ENCODE peak calls at places on chromosomes 13 and 19, in seven cellular contexts. K, C, D, Y, W, G and V are unnamed samples.
A peak's percentile ranks its signal among the peaks of the same experiment; 100 is the strongest.

GRCh38 chr19:30090963-30091362 is 148.9 kb downstream of the URI1 start:
- DNase-seq in K (no peak), C (no peak), D (no peak), Y (no peak), W (no peak), G (no peak), V (no peak)

GRCh38 chr19:41554902-41555301 is 21.1 kb upstream of the CEACAM21 start:
- DNase-seq in K (no peak), C (no peak), D (no peak), Y (no peak), W (no peak), G (no peak), V (peak; percentile 13)

GRCh38 chr13:30038884-30039283 is 188.5 kb upstream of the UBL3 start:
- DNase-seq in K (no peak), C (no peak), D (no peak), Y (no peak), W (no peak), G (no peak), V (no peak)

GRCh38 chr13:34894756-34895155 is 47.3 kb upstream of the NBEA start:
- DNase-seq in K (no peak), C (no peak), D (no peak), Y (peak; percentile 5), W (no peak), G (no peak), V (no peak)

GRCh38 chr19:14559916-14560775 is 11.7 kb downstream of the NDUFB7 start:
- DNase-seq in K (no peak), C (no peak), D (no peak), Y (no peak), W (no peak), G (no peak), V (no peak)

GRCh38 chr13:59532405-59532804 is 631.3 kb downstream of the DIAPH3 start:
- DNase-seq in K (no peak), C (no peak), D (no peak), Y (no peak), W (no peak), G (no peak), V (no peak)

GRCh38 chr13:76035711-76036110 is 399.6 kb downstream of the LMO7 start:
- DNase-seq in K (no peak), C (no peak), D (no peak), Y (no peak), W (no peak), G (no peak), V (no peak)

GRCh38 chr13:46202956-46203355 is 8.8 kb upstream of the LRRC63 start:
- DNase-seq in K (no peak), C (no peak), D (no peak), Y (no peak), W (no peak), G (no peak), V (no peak)

GRCh38 chr13:21289475-21289874 is 113.0 kb downstream of the MRPL57 start:
- DNase-seq in K (no peak), C (no peak), D (no peak), Y (no peak), W (no peak), G (no peak), V (no peak)

GRCh38 chr19:44512326-44513298 is 12.3 kb upstream of the ZNF180 start:
- DNase-seq in K (peak; percentile 78), C (no peak), D (peak; percentile 24), Y (peak; percentile 36), W (peak; percentile 78), G (peak; percentile 61), V (peak; percentile 51)

GRCh38 chr13:92187378-92187989 is 789.1 kb downstream of the GPC5 start:
- DNase-seq in K (peak; percentile 72), C (peak; percentile 15), D (no peak), Y (peak; percentile 24), W (peak; percentile 14), G (peak; percentile 64), V (peak; percentile 26)

GRCh38 chr13:102286326-102286725 is 115.5 kb downstream of the FGF14 start:
- DNase-seq in K (no peak), C (no peak), D (no peak), Y (peak; percentile 53), W (no peak), G (no peak), V (no peak)

DNA sequence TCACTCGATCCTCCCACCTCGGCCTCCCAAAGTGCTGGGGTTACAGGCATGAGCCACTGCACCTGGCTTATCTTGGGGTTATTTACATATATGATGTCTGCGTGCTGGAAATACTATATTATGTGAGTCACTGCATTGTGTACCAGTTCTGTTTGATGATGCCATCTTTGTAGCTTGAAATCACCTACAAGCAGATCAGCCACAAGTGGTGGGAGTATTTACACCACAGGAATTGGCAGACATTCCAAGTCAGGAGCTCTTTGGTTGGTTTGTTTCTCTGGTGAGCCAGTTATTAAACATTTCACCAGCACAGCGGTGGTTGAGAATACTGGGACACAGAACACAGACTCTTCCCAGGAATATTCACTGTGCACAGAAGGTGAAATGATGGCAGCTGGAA is 4.5 kb upstream of the TIMM44 start:
- DNase-seq in K (no peak), C (no peak), D (no peak), Y (no peak), W (no peak), G (no peak), V (no peak)
- TF ChIP-seq REST in K (no peak), C (no peak), D (no peak), Y (no peak), W (no peak), G (no peak), V (no peak)

GRCh38 chr19:46270521-46271256 is 26.2 kb upstream of the HIF3A start:
- DNase-seq in K (peak; percentile 66), C (no peak), D (no peak), Y (no peak), W (no peak), G (no peak), V (no peak)

GRCh38 chr19:46271488-46272197 is 25.2 kb upstream of the HIF3A start:
- DNase-seq in K (no peak), C (no peak), D (no peak), Y (no peak), W (no peak), G (no peak), V (no peak)

GRCh38 chr19:46265217-46265828 is 31.5 kb upstream of the HIF3A start:
- DNase-seq in K (peak; percentile 91), C (no peak), D (peak; percentile 77), Y (peak; percentile 70), W (peak; percentile 73), G (peak; percentile 78), V (peak; percentile 29)

DNA sequence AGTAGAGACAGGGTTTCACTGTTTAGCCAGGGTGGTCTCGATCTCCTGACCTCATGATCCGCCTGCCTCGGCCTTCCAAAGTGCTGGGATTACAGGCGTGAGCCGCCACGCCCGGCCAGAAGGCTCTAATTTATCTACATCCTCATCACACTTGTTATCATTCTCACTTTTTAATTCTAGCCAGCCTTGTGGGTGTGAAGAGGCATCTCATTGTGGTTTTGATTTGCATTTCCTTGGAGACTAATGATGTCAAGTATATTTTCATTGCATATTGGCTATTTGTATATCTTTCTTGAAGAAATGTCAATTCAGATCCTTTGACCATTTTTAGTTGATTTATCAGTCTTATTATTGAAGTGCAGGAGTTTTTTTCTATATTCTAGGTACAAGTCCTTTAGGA is 27.8 kb upstream of the HIF3A start:
- DNase-seq in K (no peak), C (no peak), D (no peak), Y (no peak), W (no peak), G (no peak), V (no peak)
- H3K27me3 ChIP-seq in K (no peaks in the 10 kb centered on the region), C (no peaks in the 10 kb centered on the region), D (peaks cover 31% of the 10 kb centered on the region), Y (peaks cover 5% of the 10 kb centered on the region), W (peaks cover 26% of the 10 kb centered on the region), G (peaks cover under 1% of the 10 kb centered on the region), V (peaks cover 17% of the 10 kb centered on the region)

GRCh38 chr13:51892657-51893056 is 30.9 kb downstream of the CCDC70 start:
- DNase-seq in K (no peak), C (no peak), D (no peak), Y (no peak), W (no peak), G (no peak), V (no peak)

GRCh38 chr13:51895906-51896888 is 34.4 kb downstream of the CCDC70 start:
- DNase-seq in K (peak; percentile 81), C (peak; percentile 17), D (peak; percentile 29), Y (peak; percentile 45), W (peak; percentile 51), G (peak; percentile 62), V (peak; percentile 10)

DNA sequence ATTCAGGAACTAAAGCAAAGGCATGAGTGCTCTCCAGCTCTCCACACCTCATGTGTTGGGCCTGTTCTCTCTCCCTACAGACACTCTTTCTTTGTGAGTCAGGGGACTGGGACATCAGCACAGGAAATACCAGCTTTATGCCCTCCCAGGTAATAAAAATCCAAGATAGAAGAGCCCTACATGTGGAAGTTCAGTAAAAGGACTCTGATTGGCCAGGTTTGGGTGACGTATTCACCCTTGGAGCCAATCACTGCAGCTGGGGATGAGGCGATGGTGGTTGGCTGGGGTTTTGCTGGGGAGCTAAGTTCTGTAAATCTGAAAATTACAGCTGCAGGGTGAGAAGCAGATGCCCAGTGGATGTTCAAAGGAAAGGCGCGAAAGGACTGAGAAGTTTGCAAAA is 32.5 kb downstream of the CCDC70 start:
- DNase-seq in K (peak; percentile 62), C (no peak), D (no peak), Y (no peak), W (no peak), G (no peak), V (no peak)
- TF ChIP-seq REST in K (no peak), C (no peak), D (no peak), Y (no peak), W (no peak), G (no peak), V (no peak)

GRCh38 chr13:111623743-111624505 is 303.5 kb downstream of the TEX29 start:
- DNase-seq in K (no peak), C (no peak), D (no peak), Y (no peak), W (no peak), G (no peak), V (no peak)

GRCh38 chr13:111626371-111627305 is 306.2 kb downstream of the TEX29 start:
- DNase-seq in K (no peak), C (no peak), D (no peak), Y (no peak), W (no peak), G (no peak), V (no peak)

GRCh38 chr13:111623170-111623569 is 302.7 kb downstream of the TEX29 start:
- DNase-seq in K (no peak), C (no peak), D (no peak), Y (no peak), W (no peak), G (no peak), V (no peak)

GRCh38 chr13:111627596-111627995 is 307.2 kb downstream of the TEX29 start:
- DNase-seq in K (no peak), C (no peak), D (no peak), Y (no peak), W (no peak), G (no peak), V (no peak)

DNA sequence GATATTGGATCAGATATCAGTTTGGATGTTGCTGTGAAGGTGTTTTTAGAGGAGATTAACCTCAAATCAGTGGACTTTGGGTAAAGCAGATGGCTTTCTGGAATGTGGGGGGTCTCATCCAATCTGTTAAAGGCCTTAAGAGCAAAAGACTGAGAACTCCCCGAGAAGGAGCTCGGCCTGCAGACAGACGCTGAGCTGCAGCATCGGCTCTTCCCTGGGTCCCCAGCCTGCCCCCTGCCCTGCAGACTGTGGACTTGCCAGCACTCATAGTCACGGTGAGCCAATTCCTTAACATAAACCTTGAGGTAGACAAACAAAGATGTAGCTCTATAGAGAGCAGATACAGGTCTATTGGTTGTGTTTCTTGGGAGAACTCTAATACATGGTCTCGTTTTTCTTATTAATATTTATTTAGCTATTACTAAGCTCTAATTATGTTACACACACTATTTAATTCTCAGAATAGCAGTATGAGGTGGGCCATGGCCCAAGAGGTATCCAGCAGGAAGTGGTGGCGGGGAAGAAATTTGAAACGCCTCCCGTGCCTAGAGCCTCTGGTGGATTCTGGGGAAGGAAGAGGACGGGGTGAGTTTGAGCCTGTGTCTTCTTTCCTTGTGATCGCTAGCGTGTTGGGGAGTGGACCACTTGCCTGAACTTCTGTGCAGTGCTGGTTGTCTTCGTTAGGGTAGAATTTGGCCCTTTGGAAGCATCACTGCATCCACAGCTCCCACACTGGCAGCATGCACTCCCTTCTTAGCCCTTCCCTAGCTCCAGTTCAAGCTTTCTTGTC is 305.3 kb downstream of the TEX29 start:
- DNase-seq in K (no peak), C (no peak), D (no peak), Y (no peak), W (no peak), G (no peak), V (no peak)
- H3K27me3 ChIP-seq in K (no peaks in the 10 kb centered on the region), C (no peaks in the 10 kb centered on the region), D (peaks cover 31% of the 10 kb centered on the region), Y (peaks cover 42% of the 10 kb centered on the region), W (peaks cover 10% of the 10 kb centered on the region), G (no peaks in the 10 kb centered on the region), V (no peaks in the 10 kb centered on the region)